ENCODE peak calls at places on chromosome 22, in four cellular contexts. I is coronary artery, A is OCI-M1, L is GM13976. P is an unnamed sample.

GRCh38 chr22:46083383-46084350 is 66.7 kb upstream of the PPARA start:
- DNase-seq in I (peak), A (no peak), L (no peak), P (no peak)

GRCh38 chr22:43118953-43119458 is 8.5 kb downstream of the BIK start:
- DNase-seq in I (no peak), A (no peak), L (peak), P (peak)

GRCh38 chr22:37547249-37547741 is 13.0 kb upstream of the CDC42EP1 start:
- DNase-seq in I (peak), A (no peak), L (no peak), P (no peak)

GRCh38 chr22:41369837-41370236 is 11.9 kb upstream of the TEF start:
- DNase-seq in I (no peak), A (no peak), L (no peak), P (no peak)

GRCh38 chr22:29587938-29588699 is 7.2 kb upstream of the NIPSNAP1 start:
- DNase-seq in I (no peak), A (no peak), L (no peak), P (peak)

GRCh38 chr22:35985361-35985760 is 43.3 kb downstream of the RBFOX2 start:
- DNase-seq in I (no peak), A (no peak), L (no peak), P (no peak)

GRCh38 chr22:47626428-47627390 is 864.3 kb downstream of the TBC1D22A start:
- DNase-seq in I (peak), A (peak), L (no peak), P (no peak)

GRCh38 chr22:28246392-28246791 is 327.3 kb upstream of the PITPNB start:
- DNase-seq in I (no peak), A (no peak), L (no peak), P (no peak)

GRCh38 chr22:32852346-32853251 is 51.1 kb downstream of the TIMP3 start:
- DNase-seq in I (peak), A (no peak), L (no peak), P (no peak)

GRCh38 chr22:41242396-41243117 is 1.8 kb upstream of the CHADL start:
- DNase-seq in I (no peak), A (no peak), L (no peak), P (no peak)

GRCh38 chr22:28955817-28956216 is 72.4 kb downstream of the ZNRF3 start:
- DNase-seq in I (no peak), A (no peak), L (peak), P (peak)

GRCh38 chr22:27752141-27752540 is 49.4 kb downstream of the MN1 start:
- DNase-seq in I (no peak), A (no peak), L (no peak), P (no peak)

GRCh38 chr22:43833286-43834240 is 21.5 kb upstream of the EFCAB6 start:
- DNase-seq in I (no peak), A (no peak), L (no peak), P (no peak)

GRCh38 chr22:26174280-26174679 is 5.0 kb downstream of the SEZ6L start:
- DNase-seq in I (no peak), A (peak), L (no peak), P (no peak)

GRCh38 chr22:26646158-26646557 is 11.2 kb upstream of the MIAT start:
- DNase-seq in I (no peak), A (no peak), L (no peak), P (no peak)

GRCh38 chr22:38490915-38491314 is 15.2 kb downstream of the DDX17 start:
- DNase-seq in I (no peak), A (peak), L (no peak), P (no peak)

GRCh38 chr22:38843201-38843715 is 570 bp downstream of the NPTXR start:
- DNase-seq in I (no peak), A (no peak), L (peak), P (peak)

GRCh38 chr22:29710922-29711593 is 8.7 kb upstream of the CABP7 start:
- DNase-seq in I (no peak), A (no peak), L (no peak), P (no peak)

GRCh38 chr22:38169116-38169515 is 12.5 kb downstream of the PLA2G6 start:
- DNase-seq in I (peak), A (no peak), L (no peak), P (no peak)

GRCh38 chr22:50678218-50678650 is 5.6 kb downstream of the SHANK3 start:
- DNase-seq in I (no peak), A (no peak), L (no peak), P (no peak)

GRCh38 chr22:26066534-26066933 is 102.7 kb upstream of the SEZ6L start:
- DNase-seq in I (no peak), A (no peak), L (no peak), P (no peak)

GRCh38 chr22:49365191-49365837 is 462.4 kb downstream of the BRD1 start:
- DNase-seq in I (peak), A (no peak), L (no peak), P (no peak)

GRCh38 chr22:47558828-47559700 is 796.6 kb downstream of the TBC1D22A start:
- DNase-seq in I (no peak), A (no peak), L (no peak), P (no peak)

GRCh38 chr22:20173720-20174119 is 22.9 kb upstream of the CCDC188 start:
- DNase-seq in I (no peak), A (no peak), L (no peak), P (no peak)

GRCh38 chr22:19940536-19941364 is 822 bp upstream of the COMT start:
- DNase-seq in I (no peak), A (no peak), L (no peak), P (no peak)

P was measured in GM12865.